ENCODE peak calls at places on chromosomes 7 and 10, in six cellular contexts. H, X, G, J, Z and N are unnamed samples.

GRCh38 chr7:129188892-129189660 is 643 bp downstream of the SMO start:
- DNase-seq in J (no peak), H (no peak), Z (peak), X (no peak), G (peak), N (no peak)

GRCh38 chr10:117003336-117003735 is 1.7 kb downstream of the SHTN1 start:
- DNase-seq in H (no peak), G (no peak), Z (no peak), X (no peak), J (no peak), N (no peak)

GRCh38 chr10:14975672-14976273 is 16.6 kb downstream of the MEIG1 start:
- DNase-seq in H (no peak), J (no peak), Z (peak), G (no peak), X (no peak), N (no peak)

GRCh38 chr10:81889181-81889769 is 14.3 kb downstream of the NRG3 start:
- DNase-seq in J (no peak), H (no peak), G (no peak), X (no peak), Z (no peak), N (no peak)

GRCh38 chr7:20260219-20260618 is 43.0 kb upstream of the MACC1 start:
- DNase-seq in H (no peak), Z (no peak), J (no peak), G (peak), X (no peak), N (no peak)

GRCh38 chr7:91892821-91893340 is 12.4 kb upstream of the MTERF1 start:
- DNase-seq in H (no peak), J (no peak), G (peak), Z (no peak), X (no peak), N (peak)

GRCh38 chr10:31034041-31034918 is 2.6 kb upstream of the ZNF438 start:
- DNase-seq in J (no peak), X (no peak), G (peak), Z (no peak), H (no peak), N (peak)

GRCh38 chr10:131706476-131706875 is 194.3 kb upstream of the PPP2R2D start:
- DNase-seq in J (no peak), G (no peak), H (no peak), Z (no peak), X (no peak), N (no peak)

GRCh38 chr10:45420453-45421192 is 46.6 kb downstream of the ALOX5 start:
- DNase-seq in J (peak), X (peak), G (peak), Z (no peak), H (peak), N (peak)

GRCh38 chr7:26083113-26083512 is 68.9 kb upstream of the NFE2L3 start:
- DNase-seq in H (no peak), J (no peak), G (no peak), X (no peak), Z (no peak), N (no peak)

GRCh38 chr10:115566867-115567266 is 473.7 kb downstream of the ATRNL1 start:
- DNase-seq in X (no peak), G (no peak), Z (no peak), H (no peak), J (no peak), N (no peak)

GRCh38 chr10:118663176-118663575 is 67.7 kb upstream of the PRLHR start:
- DNase-seq in H (no peak), Z (no peak), X (no peak), J (no peak), G (no peak), N (no peak)

GRCh38 chr10:5888843-5889623 is 660 bp downstream of the ANKRD16 start:
- DNase-seq in X (no peak), J (peak), H (peak), G (peak), Z (peak), N (peak)
- TF ChIP-seq CTCF in X (no peak), J (no peak), H (no peak), G (no peak), Z (no peak), N (no peak)

DNA sequence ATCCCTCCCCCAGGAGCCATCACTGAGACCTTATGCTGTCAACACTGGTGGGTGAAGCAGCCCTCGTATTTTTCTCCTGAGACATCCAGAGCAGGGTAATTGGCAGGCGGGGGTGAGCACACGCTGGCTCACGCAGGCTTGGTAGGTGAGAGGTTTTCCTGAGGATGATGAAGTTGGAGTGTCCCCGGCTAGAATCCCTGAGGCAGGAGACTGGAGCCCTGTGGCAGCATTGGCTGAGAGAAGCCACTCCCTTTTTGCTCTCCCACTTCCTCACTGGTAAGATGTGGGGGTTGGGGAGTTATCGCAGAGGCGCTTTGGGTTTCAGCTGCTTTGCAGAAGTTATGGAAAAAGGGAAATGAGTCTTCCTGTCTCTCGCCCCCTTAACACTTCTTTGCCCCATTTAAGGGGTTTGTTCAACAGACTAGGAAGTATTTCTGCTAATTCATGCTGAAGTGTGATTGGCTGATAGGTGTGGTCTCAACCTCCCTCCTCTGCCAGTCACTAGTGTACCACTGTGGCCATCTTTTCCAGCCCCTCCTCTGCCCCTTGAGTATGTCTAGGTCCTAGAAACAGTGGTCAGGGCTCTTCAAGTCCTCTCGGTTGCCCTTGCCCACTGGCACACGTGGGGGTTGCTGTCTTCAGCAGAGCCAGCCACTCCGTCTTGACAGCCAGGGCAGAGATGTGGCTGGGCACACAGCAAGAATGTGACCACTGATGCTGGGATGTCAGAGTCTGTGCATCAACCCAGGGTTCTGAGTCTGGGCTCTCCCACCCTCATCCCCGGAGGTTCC is 5.7 kb downstream of the ARPC1B start:
- DNase-seq in J (no peak), Z (no peak), X (peak), H (peak), G (peak), N (peak)
- H3K4me3 ChIP-seq in J (peak), Z (no peak), X (peak), H (peak), G (peak), N (peak)

GRCh38 chr7:76220185-76221057 is 18.7 kb downstream of the SRRM3 start:
- DNase-seq in Z (peak), J (no peak), H (no peak), G (peak), X (no peak), N (peak)
- TF ChIP-seq CTCF in Z (no peak), J (no peak), H (no peak), G (peak), X (peak), N (peak)

DNA sequence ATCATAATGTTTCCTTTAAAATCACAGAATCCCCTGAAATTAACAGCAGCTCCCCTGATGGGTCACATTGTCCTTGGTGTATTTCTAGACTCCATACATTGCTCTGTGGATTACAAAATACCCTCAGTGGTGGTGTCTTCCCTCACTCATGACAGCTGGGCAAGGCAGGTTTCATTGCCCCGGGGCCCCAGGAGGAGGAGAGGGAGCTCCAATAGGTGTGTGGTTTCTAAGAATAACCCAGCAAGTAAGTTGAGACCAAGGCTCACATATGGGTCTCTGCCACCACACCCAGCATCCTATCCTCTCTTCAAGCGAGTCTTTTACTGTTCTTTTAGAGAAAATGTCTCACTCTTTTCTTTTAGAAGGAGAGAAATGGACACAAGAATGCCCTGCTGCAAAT is 63.6 kb downstream of the PKD1L1 start:
- DNase-seq in Z (no peak), J (no peak), H (no peak), X (no peak), G (no peak), N (no peak)
- H3K4me3 ChIP-seq in Z (no peak), J (no peak), H (no peak), X (no peak), G (no peak), N (no peak)

GRCh38 chr7:132319481-132319880 is 256.8 kb downstream of the PLXNA4 start:
- DNase-seq in Z (no peak), X (no peak), G (no peak), J (no peak), H (no peak), N (no peak)

GRCh38 chr7:132317856-132318255 is 258.4 kb downstream of the PLXNA4 start:
- DNase-seq in G (no peak), J (no peak), Z (no peak), X (no peak), H (no peak), N (no peak)

GRCh38 chr7:132318338-132319318 is 257.6 kb downstream of the PLXNA4 start:
- DNase-seq in Z (peak), J (peak), X (peak), H (peak), G (peak), N (peak)

GRCh38 chr7:132322981-132323380 is 253.3 kb downstream of the PLXNA4 start:
- DNase-seq in X (no peak), J (no peak), Z (no peak), H (no peak), G (no peak), N (no peak)

GRCh38 chr7:132321387-132321786 is 254.9 kb downstream of the PLXNA4 start:
- DNase-seq in H (no peak), X (no peak), G (peak), J (no peak), Z (peak), N (no peak)
- TF ChIP-seq CTCF in H (no peak), X (no peak), G (peak), J (no peak), Z (no peak), N (no peak)

DNA sequence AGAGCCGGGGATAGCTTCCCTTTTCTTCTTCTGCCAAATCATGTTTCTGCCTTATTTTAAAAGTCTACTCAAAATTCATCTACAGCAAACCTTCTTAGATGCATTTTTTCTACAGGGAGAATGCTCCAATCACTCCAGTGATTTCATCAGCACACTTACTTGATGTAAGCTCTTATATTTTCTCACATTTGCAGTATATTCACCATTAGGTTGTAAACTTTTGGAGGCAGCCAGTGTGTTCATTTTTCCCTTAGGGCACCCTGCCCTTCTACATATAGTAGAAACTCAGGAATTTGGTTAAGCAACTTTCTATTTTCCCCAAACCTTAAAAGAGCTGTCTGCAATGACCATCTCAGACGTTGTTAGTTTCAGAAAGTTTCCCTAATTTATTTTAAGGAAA is 12.4 kb upstream of the ACTA2 start:
- DNase-seq in H (no peak), G (peak), X (no peak), Z (no peak), J (no peak), N (peak)
- H3K4me3 ChIP-seq in H (no peak), G (no peak), X (no peak), Z (no peak), J (no peak), N (no peak)

GRCh38 chr7:99395616-99396327 is 12.6 kb downstream of the PDAP1 start:
- DNase-seq in J (no peak), X (no peak), Z (no peak), G (no peak), H (no peak), N (no peak)
- TF ChIP-seq CTCF in J (no peak), X (no peak), Z (no peak), G (peak), H (no peak), N (no peak)

DNA sequence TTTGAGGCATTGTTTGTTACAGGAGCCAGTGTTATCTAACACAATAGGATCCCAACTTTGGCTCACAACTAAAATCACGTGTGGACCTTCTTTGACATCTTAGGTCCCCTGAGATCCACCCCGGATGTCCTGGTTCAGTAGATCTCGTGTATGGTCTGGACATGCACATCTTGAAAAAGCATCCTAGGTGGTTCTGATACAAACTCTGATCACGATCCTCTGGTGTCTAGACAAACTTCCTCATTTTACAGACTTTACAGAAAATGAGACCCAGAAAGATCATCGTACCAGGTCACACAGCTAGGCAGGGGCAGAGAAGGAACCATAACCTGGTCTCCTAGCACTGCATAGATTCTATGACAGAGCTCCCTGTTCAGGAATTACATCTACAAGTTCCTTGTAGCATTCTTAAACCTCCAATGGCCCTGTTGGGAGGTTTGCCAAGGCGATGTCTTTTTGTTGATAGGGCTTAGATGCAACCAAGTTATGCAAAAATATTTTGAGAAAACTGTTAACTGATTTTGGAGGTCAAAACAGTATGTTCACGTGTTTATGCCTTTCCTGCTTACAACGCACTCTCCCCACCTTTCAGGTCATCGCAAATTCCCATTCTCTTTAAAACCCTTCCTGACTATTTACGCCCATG is 30.8 kb upstream of the CHST15 start:
- DNase-seq in G (no peak), Z (no peak), X (no peak), H (peak), J (no peak), N (no peak)
- H3K4me3 ChIP-seq in G (no peak), Z (no peak), X (no peak), H (no peak), J (no peak), N (no peak)

GRCh38 chr7:1740214-1740613 is 70.1 kb downstream of the ELFN1 start:
- DNase-seq in H (no peak), X (no peak), G (no peak), Z (no peak), J (no peak), N (no peak)

GRCh38 chr7:1738956-1739355 is 68.9 kb downstream of the ELFN1 start:
- DNase-seq in G (no peak), X (no peak), H (no peak), Z (no peak), J (no peak), N (no peak)

GRCh38 chr7:1738511-1738910 is 68.4 kb downstream of the ELFN1 start:
- DNase-seq in Z (no peak), X (no peak), J (no peak), G (no peak), H (no peak), N (no peak)

GRCh38 chr7:1737956-1738355 is 67.9 kb downstream of the ELFN1 start:
- DNase-seq in H (no peak), J (no peak), X (no peak), Z (no peak), G (no peak), N (no peak)

DNA sequence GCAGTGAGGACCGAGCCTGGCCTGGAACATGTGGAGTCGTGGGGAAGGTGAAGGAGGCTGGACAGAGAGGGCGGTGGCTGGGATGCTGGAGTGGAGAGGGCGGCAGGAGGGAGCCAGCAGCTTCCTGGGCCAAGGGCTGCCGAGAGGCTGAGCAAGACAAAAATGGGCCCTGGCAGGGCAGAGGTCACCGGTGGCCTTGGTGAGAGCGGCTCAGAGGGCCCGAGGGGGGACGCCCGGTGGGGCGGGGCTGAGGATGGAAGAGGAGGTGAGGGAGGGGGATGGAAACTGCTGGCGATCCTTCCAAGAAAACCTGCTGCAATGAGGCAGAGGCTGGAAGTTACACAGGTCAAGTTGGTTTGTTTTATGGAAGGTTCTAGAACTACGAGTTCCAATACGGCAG is 69.5 kb downstream of the ELFN1 start:
- DNase-seq in J (no peak), X (no peak), Z (no peak), H (no peak), G (no peak), N (no peak)
- TF ChIP-seq CTCF in J (no peak), X (no peak), Z (no peak), H (no peak), G (no peak), N (no peak)

GRCh38 chr7:101549734-101550133 is 79.4 kb downstream of the MYL10 start:
- DNase-seq in Z (no peak), J (no peak), G (no peak), H (no peak), X (no peak), N (no peak)

GRCh38 chr7:101545441-101546190 is 83.5 kb downstream of the MYL10 start:
- DNase-seq in G (no peak), X (no peak), J (no peak), Z (no peak), H (no peak), N (no peak)

GRCh38 chr7:101547916-101548599 is 81.0 kb downstream of the MYL10 start:
- DNase-seq in G (no peak), H (no peak), J (no peak), X (no peak), Z (no peak), N (no peak)

GRCh38 chr7:101546308-101546936 is 82.7 kb downstream of the MYL10 start:
- DNase-seq in X (no peak), G (no peak), J (no peak), H (no peak), Z (no peak), N (no peak)

DNA sequence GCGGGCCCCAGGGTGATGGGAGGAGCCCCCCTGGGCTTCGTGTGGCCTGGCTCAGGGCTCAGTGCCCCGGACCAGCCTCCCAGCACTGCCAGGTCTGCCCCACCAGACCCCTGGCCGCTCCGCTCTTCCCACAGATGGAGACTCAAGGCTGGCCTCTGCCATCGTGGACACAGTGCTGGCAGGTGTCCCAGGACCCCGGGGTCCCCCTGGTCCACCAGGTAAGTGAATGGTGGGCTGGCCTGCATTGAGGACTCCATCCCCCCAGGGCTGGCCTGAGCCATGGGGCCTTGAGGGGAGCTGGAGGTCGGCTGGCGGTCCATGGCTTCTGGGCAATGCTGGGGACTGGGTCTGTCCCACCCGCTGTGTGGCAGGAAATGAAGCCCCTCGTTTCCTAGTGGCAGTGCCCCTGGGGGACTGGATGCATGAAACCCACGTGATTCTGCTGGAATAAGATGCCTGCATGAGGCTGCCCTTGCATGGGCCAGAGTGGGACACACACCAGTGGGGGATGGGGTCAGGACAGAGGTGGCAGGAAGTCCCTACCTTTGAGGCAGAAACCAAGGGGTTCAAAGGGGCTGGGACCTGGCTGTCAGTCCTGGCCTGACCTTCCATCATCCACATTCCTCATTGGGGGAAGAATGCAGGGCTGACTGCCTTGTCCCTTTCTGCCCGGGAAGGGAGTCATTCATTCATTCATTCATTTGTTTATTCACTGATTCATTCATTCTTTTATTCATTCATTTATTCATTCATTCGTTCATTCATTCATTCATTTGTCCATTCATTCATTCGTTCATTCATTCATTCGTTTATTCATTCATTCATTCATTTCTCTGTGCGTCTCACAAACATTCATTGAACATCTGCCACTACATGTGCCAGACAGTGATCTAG is 81.8 kb downstream of the MYL10 start:
- DNase-seq in J (no peak), X (no peak), H (no peak), Z (no peak), G (no peak), N (no peak)
- H3K4me3 ChIP-seq in J (no peak), X (no peak), H (no peak), Z (no peak), G (no peak), N (no peak)